ENCODE peak calls at places on chromosomes 7 and 10, in nine cellular contexts. J is T-cell, C is fibroblast of gingiva, S is nephron progenitor cell, Q is uterus, B is cardiac muscle cell, M is naive B cell, N is endothelial cell, E is ovary. Y is an unnamed sample.

GRCh38 chr7:8284606-8285005 is 22.6 kb upstream of the ICA1 start:
- DNase-seq in J (no peak), M (no peak), C (no peak), Q (no peak), N (no peak), S (no peak), E (no peak), B (no peak), Y (no peak)

GRCh38 chr10:132273304-132273944 is 34.3 kb downstream of the STK32C start:
- DNase-seq in N (no peak), J (no peak), E (no peak), M (no peak), S (no peak), C (no peak), B (no peak), Q (no peak), Y (no peak)

GRCh38 chr10:26336979-26337378 is 101.2 kb upstream of the APBB1IP start:
- DNase-seq in C (no peak), B (no peak), S (no peak), E (no peak), J (no peak), M (no peak), Q (no peak), N (no peak), Y (no peak)

GRCh38 chr7:40057292-40057691 is 77.1 kb downstream of the MPLKIP start:
- DNase-seq in S (no peak), E (no peak), B (peak), M (no peak), J (no peak), C (peak), Q (no peak), N (no peak), Y (no peak)

GRCh38 chr7:122136639-122137253 is 7.3 kb downstream of the AASS start:
- DNase-seq in B (peak), E (no peak), S (no peak), M (no peak), Q (no peak), J (no peak), N (no peak), C (no peak), Y (no peak)

GRCh38 chr7:80078159-80078731 is 56.4 kb upstream of the GNAI1 start:
- DNase-seq in M (no peak), J (no peak), Q (no peak), E (no peak), N (no peak), S (no peak), C (peak), B (peak), Y (no peak)

GRCh38 chr10:3131098-3131497 is 41.5 kb downstream of the PITRM1 start:
- DNase-seq in C (peak), S (no peak), J (no peak), Q (no peak), N (no peak), M (no peak), B (peak), E (no peak), Y (no peak)

GRCh38 chr10:11551915-11552602 is 59.4 kb downstream of the USP6NL start:
- DNase-seq in S (no peak), C (peak), N (no peak), Q (no peak), J (no peak), E (no peak), B (peak), M (no peak), Y (no peak)

GRCh38 chr7:69395072-69395714 is 203.1 kb upstream of the AUTS2 start:
- DNase-seq in C (peak), M (no peak), Q (peak), S (no peak), J (no peak), N (no peak), B (peak), E (no peak), Y (no peak)

GRCh38 chr7:139393621-139394215 is 34.0 kb downstream of the LUC7L2 start:
- DNase-seq in Q (no peak), C (no peak), S (no peak), E (no peak), N (no peak), M (no peak), J (no peak), B (no peak), Y (no peak)

GRCh38 chr10:132104062-132104461 is 38.3 kb downstream of the JAKMIP3 start:
- DNase-seq in Q (no peak), B (no peak), N (no peak), C (no peak), E (no peak), S (no peak), M (no peak), J (no peak), Y (no peak)

GRCh38 chr10:71191459-71192113 is 20.8 kb upstream of the UNC5B start:
- DNase-seq in N (no peak), E (no peak), Q (no peak), B (no peak), J (no peak), C (no peak), M (no peak), S (peak), Y (no peak)

GRCh38 chr7:122315507-122316466 is 11.2 kb upstream of the FEZF1 start:
- DNase-seq in J (no peak), E (no peak), N (no peak), B (no peak), Q (no peak), C (no peak), M (no peak), S (no peak), Y (no peak)

GRCh38 chr7:16084370-16084769 is 337.0 kb downstream of the CRPPA start:
- DNase-seq in C (no peak), S (no peak), N (no peak), M (no peak), E (no peak), J (no peak), Q (no peak), B (peak), Y (no peak)

GRCh38 chr10:78178940-78179339 is 145.3 kb downstream of the RPS24 start:
- DNase-seq in E (no peak), N (no peak), M (no peak), Q (no peak), S (no peak), J (no peak), C (no peak), B (peak), Y (no peak)

GRCh38 chr7:134826105-134826504 is 46.7 kb downstream of the CALD1 start:
- DNase-seq in S (no peak), Q (no peak), M (no peak), E (no peak), N (no peak), J (no peak), B (peak), C (no peak), Y (no peak)

GRCh38 chr10:79129361-79129997 is 60.7 kb downstream of the ZMIZ1 start:
- DNase-seq in J (no peak), M (no peak), C (no peak), B (peak), N (peak), Q (no peak), S (peak), E (peak), Y (no peak)

GRCh38 chr7:91089382-91089963 is 174.8 kb upstream of the FZD1 start:
- DNase-seq in Q (no peak), S (no peak), E (no peak), M (peak), C (peak), J (no peak), B (peak), N (no peak), Y (no peak)

GRCh38 chr10:71749396-71749795 is 23.9 kb downstream of the VSIR start:
- DNase-seq in C (no peak), M (no peak), N (no peak), Q (no peak), B (no peak), E (no peak), J (no peak), S (no peak), Y (no peak)

GRCh38 chr7:39172137-39172536 is 194.4 kb downstream of the POU6F2 start:
- DNase-seq in C (no peak), N (no peak), E (no peak), S (no peak), J (no peak), B (no peak), Q (no peak), M (no peak), Y (no peak)

GRCh38 chr10:121803611-121804010 is 124.2 kb downstream of the ATE1 start:
- DNase-seq in N (no peak), E (no peak), J (no peak), C (no peak), B (no peak), S (no peak), M (no peak), Q (no peak), Y (no peak)

GRCh38 chr7:156547884-156548561 is 92.6 kb upstream of the RNF32 start:
- DNase-seq in E (no peak), M (no peak), S (no peak), Q (no peak), B (no peak), J (no peak), N (no peak), C (no peak), Y (no peak)

GRCh38 chr10:30775779-30776591 is 146.4 kb upstream of the LYZL2 start:
- DNase-seq in N (no peak), J (no peak), M (no peak), Q (no peak), B (peak), S (no peak), E (no peak), C (peak), Y (no peak)

GRCh38 chr7:120743128-120743527 is 114.8 kb downstream of the TSPAN12 start:
- DNase-seq in Q (no peak), M (no peak), N (no peak), C (no peak), E (no peak), S (no peak), B (no peak), J (no peak), Y (no peak)

GRCh38 chr10:90274721-90275468 is 573.5 kb downstream of the KIF20B start:
- DNase-seq in E (no peak), M (no peak), J (no peak), S (no peak), N (no peak), C (no peak), B (peak), Q (no peak), Y (no peak)

GRCh38 chr10:100232101-100232500 is 2.7 kb upstream of the CHUK start:
- DNase-seq in M (no peak), E (no peak), J (no peak), N (no peak), B (no peak), C (peak), Q (no peak), S (no peak), Y (no peak)

GRCh38 chr7:129774359-129774758 is 162.8 kb downstream of the NRF1 start:
- DNase-seq in C (no peak), S (peak), Q (no peak), M (no peak), B (no peak), J (no peak), N (no peak), E (no peak), Y (no peak)

GRCh38 chr7:107938448-107939250 is 47.7 kb downstream of the DLD start:
- DNase-seq in E (peak), C (peak), Q (peak), J (no peak), N (no peak), B (peak), S (no peak), M (no peak), Y (no peak)

GRCh38 chr10:15201589-15202300 is 33.3 kb upstream of the NMT2 start:
- DNase-seq in Q (no peak), B (peak), C (peak), E (no peak), S (no peak), J (no peak), M (no peak), N (no peak), Y (no peak)

GRCh38 chr10:127925471-127926207 is 18.7 kb downstream of the PTPRE start:
- DNase-seq in C (no peak), M (no peak), Q (no peak), B (no peak), S (no peak), J (no peak), N (no peak), E (no peak), Y (no peak)

GRCh38 chr7:18030758-18031157 is 3.1 kb upstream of the PRPS1L1 start:
- DNase-seq in M (no peak), Q (no peak), B (no peak), S (no peak), E (no peak), J (no peak), C (no peak), N (no peak), Y (no peak)

GRCh38 chr10:71684356-71685173 is 35.0 kb downstream of the C10orf105 start:
- DNase-seq in Q (no peak), J (no peak), E (no peak), C (no peak), M (no peak), B (no peak), N (no peak), S (no peak), Y (no peak)

GRCh38 chr7:139758388-139758787 is 19.4 kb downstream of the HIPK2 start:
- DNase-seq in B (no peak), Q (no peak), C (no peak), N (no peak), E (no peak), S (no peak), J (no peak), M (no peak), Y (no peak)

GRCh38 chr10:124004372-124004928 is 88.9 kb downstream of the CHST15 start:
- DNase-seq in J (no peak), Q (no peak), C (no peak), B (no peak), M (no peak), S (no peak), E (no peak), N (no peak), Y (no peak)

GRCh38 chr10:132572545-132572937 is 35.0 kb downstream of the INPP5A start:
- DNase-seq in S (no peak), B (peak), Q (no peak), J (no peak), C (peak), M (no peak), E (no peak), N (no peak), Y (no peak)

GRCh38 chr7:29488977-29489376 is 74.7 kb upstream of the PRR15 start:
- DNase-seq in M (no peak), C (peak), Q (no peak), S (no peak), N (no peak), E (no peak), J (no peak), B (peak), Y (no peak)

GRCh38 chr7:130930260-130930659 is 196.3 kb upstream of the KLF14 start:
- DNase-seq in S (no peak), M (peak), E (no peak), C (no peak), N (no peak), B (no peak), J (no peak), Q (no peak), Y (peak)

GRCh38 chr10:109898007-109898406 is 25.3 kb downstream of the XPNPEP1 start:
- DNase-seq in C (no peak), M (no peak), S (no peak), Q (no peak), J (no peak), B (no peak), E (no peak), N (no peak), Y (no peak)

Y was measured in effector memory CD4-positive, alpha-beta T cell.